ENCODE peak calls at places on chromosome 14, in six cellular contexts. One of them, this sample, is unnamed.

GRCh38 chr14:97395068-97395467 is 597.9 kb downstream of the VRK1 start:
- DNase-seq in transverse colon: no peak
- DNase-seq in kidney epithelial cell: no peak
- DNase-seq in Caco-2: no peak
- DNase-seq in uterus: no peak
- DNase-seq in endodermal cell: no peak
- DNase-seq in this sample: no peak

GRCh38 chr14:53032161-53032803 is 81.4 kb upstream of the FERMT2 start:
- DNase-seq in transverse colon: no peak
- DNase-seq in kidney epithelial cell: peak; percentile 67
- DNase-seq in Caco-2: no peak
- DNase-seq in uterus: no peak
- DNase-seq in endodermal cell: no peak
- DNase-seq in this sample: peak; percentile 78

GRCh38 chr14:89507521-89507920 is 90.5 kb upstream of the FOXN3 start:
- DNase-seq in transverse colon: no peak
- DNase-seq in kidney epithelial cell: peak; percentile 84
- DNase-seq in Caco-2: no peak
- DNase-seq in uterus: no peak
- DNase-seq in endodermal cell: no peak
- DNase-seq in this sample: peak; percentile 52

GRCh38 chr14:32648434-32648833 is 290.2 kb upstream of the NPAS3 start:
- DNase-seq in transverse colon: no peak
- DNase-seq in kidney epithelial cell: no peak
- DNase-seq in Caco-2: no peak
- DNase-seq in uterus: no peak
- DNase-seq in endodermal cell: no peak
- DNase-seq in this sample: peak; percentile 79

GRCh38 chr14:22887990-22888378 is 5.0 kb downstream of the REM2 start:
- DNase-seq in transverse colon: peak; percentile 62
- DNase-seq in kidney epithelial cell: no peak
- DNase-seq in Caco-2: no peak
- DNase-seq in uterus: no peak
- DNase-seq in endodermal cell: no peak
- DNase-seq in this sample: no peak

GRCh38 chr14:64541971-64542838 is 1.7 kb downstream of the HSPA2 start:
- DNase-seq in transverse colon: no peak
- DNase-seq in kidney epithelial cell: no peak
- DNase-seq in Caco-2: no peak
- DNase-seq in uterus: peak; percentile 24
- DNase-seq in endodermal cell: no peak
- DNase-seq in this sample: no peak

GRCh38 chr14:90489916-90490726 is 93.3 kb downstream of the CALM1 start:
- DNase-seq in transverse colon: no peak
- DNase-seq in kidney epithelial cell: no peak
- DNase-seq in Caco-2: no peak
- DNase-seq in uterus: no peak
- DNase-seq in endodermal cell: no peak
- DNase-seq in this sample: no peak

GRCh38 chr14:22432348-22432976 is 156.6 kb downstream of the DAD1 start:
- DNase-seq in transverse colon: peak; percentile 53
- DNase-seq in kidney epithelial cell: peak; percentile 90
- DNase-seq in Caco-2: no peak
- DNase-seq in uterus: peak; percentile 62
- DNase-seq in endodermal cell: peak; percentile 7
- DNase-seq in this sample: peak; percentile 29

GRCh38 chr14:102085503-102085902 is 1.3 kb downstream of the HSP90AA1 start:
- DNase-seq in transverse colon: peak; percentile 14
- DNase-seq in kidney epithelial cell: no peak
- DNase-seq in Caco-2: no peak
- DNase-seq in uterus: no peak
- DNase-seq in endodermal cell: no peak
- DNase-seq in this sample: no peak

GRCh38 chr14:22848391-22849164 is 12.2 kb downstream of the MMP14 start:
- DNase-seq in transverse colon: peak; percentile 56
- DNase-seq in kidney epithelial cell: no peak
- DNase-seq in Caco-2: no peak
- DNase-seq in uterus: peak; percentile 93
- DNase-seq in endodermal cell: peak; percentile 69
- DNase-seq in this sample: peak; percentile 82

GRCh38 chr14:70665448-70666363 is 24.0 kb downstream of the TTC9 start:
- DNase-seq in transverse colon: peak; percentile 84
- DNase-seq in kidney epithelial cell: peak; percentile 28
- DNase-seq in Caco-2: peak; percentile 83
- DNase-seq in uterus: no peak
- DNase-seq in endodermal cell: peak; percentile 72
- DNase-seq in this sample: no peak

GRCh38 chr14:89303452-89304435 is 113.3 kb downstream of the FOXN3 start:
- DNase-seq in transverse colon: peak; percentile 64
- DNase-seq in kidney epithelial cell: peak; percentile 43
- DNase-seq in Caco-2: no peak
- DNase-seq in uterus: peak; percentile 61
- DNase-seq in endodermal cell: peak; percentile 64
- DNase-seq in this sample: peak; percentile 68

GRCh38 chr14:79356040-79356439 is 855.3 kb downstream of the DIO2 start:
- DNase-seq in transverse colon: no peak
- DNase-seq in kidney epithelial cell: no peak
- DNase-seq in Caco-2: no peak
- DNase-seq in uterus: no peak
- DNase-seq in endodermal cell: peak; percentile 53
- DNase-seq in this sample: no peak

GRCh38 chr14:39005044-39005736 is 97.8 kb downstream of the SEC23A start:
- DNase-seq in transverse colon: peak; percentile 13
- DNase-seq in kidney epithelial cell: no peak
- DNase-seq in Caco-2: no peak
- DNase-seq in uterus: no peak
- DNase-seq in endodermal cell: no peak
- DNase-seq in this sample: no peak

GRCh38 chr14:52327374-52328226 is 13.5 kb downstream of the PTGER2 start:
- DNase-seq in transverse colon: no peak
- DNase-seq in kidney epithelial cell: no peak
- DNase-seq in Caco-2: no peak
- DNase-seq in uterus: no peak
- DNase-seq in endodermal cell: no peak
- DNase-seq in this sample: peak; percentile 15

GRCh38 chr14:90368946-90369721 is 27.7 kb upstream of the CALM1 start:
- DNase-seq in transverse colon: peak; percentile 50
- DNase-seq in kidney epithelial cell: no peak
- DNase-seq in Caco-2: peak; percentile 39
- DNase-seq in uterus: no peak
- DNase-seq in endodermal cell: no peak
- DNase-seq in this sample: no peak

GRCh38 chr14:60647081-60647836 is 2.0 kb downstream of the SIX1 start:
- DNase-seq in transverse colon: no peak
- DNase-seq in kidney epithelial cell: no peak
- DNase-seq in Caco-2: peak; percentile 34
- DNase-seq in uterus: no peak
- DNase-seq in endodermal cell: peak; percentile 81
- DNase-seq in this sample: no peak

GRCh38 chr14:61588419-61588901 is 106.9 kb upstream of the HIF1A start:
- DNase-seq in transverse colon: no peak
- DNase-seq in kidney epithelial cell: no peak
- DNase-seq in Caco-2: no peak
- DNase-seq in uterus: no peak
- DNase-seq in endodermal cell: no peak
- DNase-seq in this sample: no peak

GRCh38 chr14:90695997-90696681 is 120.1 kb downstream of the TTC7B start:
- DNase-seq in transverse colon: no peak
- DNase-seq in kidney epithelial cell: no peak
- DNase-seq in Caco-2: no peak
- DNase-seq in uterus: no peak
- DNase-seq in endodermal cell: no peak
- DNase-seq in this sample: no peak

GRCh38 chr14:79965896-79966295 is 245.4 kb downstream of the DIO2 start:
- DNase-seq in transverse colon: no peak
- DNase-seq in kidney epithelial cell: no peak
- DNase-seq in Caco-2: no peak
- DNase-seq in uterus: no peak
- DNase-seq in endodermal cell: no peak
- DNase-seq in this sample: no peak

GRCh38 chr14:69069020-69069421 is 83.9 kb downstream of the DCAF5 start:
- DNase-seq in transverse colon: no peak
- DNase-seq in kidney epithelial cell: no peak
- DNase-seq in Caco-2: no peak
- DNase-seq in uterus: no peak
- DNase-seq in endodermal cell: no peak
- DNase-seq in this sample: peak; percentile 80

GRCh38 chr14:51682411-51682810 is 30.7 kb downstream of the FRMD6 start:
- DNase-seq in transverse colon: no peak
- DNase-seq in kidney epithelial cell: no peak
- DNase-seq in Caco-2: no peak
- DNase-seq in uterus: no peak
- DNase-seq in endodermal cell: no peak
- DNase-seq in this sample: no peak

GRCh38 chr14:45249847-45250575 is 3.0 kb downstream of the MIS18BP1 start:
- DNase-seq in transverse colon: no peak
- DNase-seq in kidney epithelial cell: no peak
- DNase-seq in Caco-2: no peak
- DNase-seq in uterus: peak; percentile 29
- DNase-seq in endodermal cell: no peak
- DNase-seq in this sample: peak; percentile 39

GRCh38 chr14:48023881-48024280 is 348.5 kb upstream of the MDGA2 start:
- DNase-seq in transverse colon: no peak
- DNase-seq in kidney epithelial cell: no peak
- DNase-seq in Caco-2: no peak
- DNase-seq in uterus: no peak
- DNase-seq in endodermal cell: no peak
- DNase-seq in this sample: no peak

GRCh38 chr14:31945074-31945613 is 132.0 kb upstream of the ARHGAP5 start:
- DNase-seq in transverse colon: peak; percentile 61
- DNase-seq in kidney epithelial cell: no peak
- DNase-seq in Caco-2: no peak
- DNase-seq in uterus: no peak
- DNase-seq in endodermal cell: no peak
- DNase-seq in this sample: no peak

GRCh38 chr14:88079624-88080023 is 74.7 kb downstream of the GPR65 start:
- DNase-seq in transverse colon: no peak
- DNase-seq in kidney epithelial cell: no peak
- DNase-seq in Caco-2: no peak
- DNase-seq in uterus: no peak
- DNase-seq in endodermal cell: no peak
- DNase-seq in this sample: no peak
- TF ChIP-seq CTCF in transverse colon: no peak
- TF ChIP-seq CTCF in kidney epithelial cell: no peak
- TF ChIP-seq CTCF in Caco-2: no peak
- TF ChIP-seq CTCF in uterus: no peak
- TF ChIP-seq CTCF in endodermal cell: no peak
- TF ChIP-seq CTCF in this sample: no peak

DNA sequence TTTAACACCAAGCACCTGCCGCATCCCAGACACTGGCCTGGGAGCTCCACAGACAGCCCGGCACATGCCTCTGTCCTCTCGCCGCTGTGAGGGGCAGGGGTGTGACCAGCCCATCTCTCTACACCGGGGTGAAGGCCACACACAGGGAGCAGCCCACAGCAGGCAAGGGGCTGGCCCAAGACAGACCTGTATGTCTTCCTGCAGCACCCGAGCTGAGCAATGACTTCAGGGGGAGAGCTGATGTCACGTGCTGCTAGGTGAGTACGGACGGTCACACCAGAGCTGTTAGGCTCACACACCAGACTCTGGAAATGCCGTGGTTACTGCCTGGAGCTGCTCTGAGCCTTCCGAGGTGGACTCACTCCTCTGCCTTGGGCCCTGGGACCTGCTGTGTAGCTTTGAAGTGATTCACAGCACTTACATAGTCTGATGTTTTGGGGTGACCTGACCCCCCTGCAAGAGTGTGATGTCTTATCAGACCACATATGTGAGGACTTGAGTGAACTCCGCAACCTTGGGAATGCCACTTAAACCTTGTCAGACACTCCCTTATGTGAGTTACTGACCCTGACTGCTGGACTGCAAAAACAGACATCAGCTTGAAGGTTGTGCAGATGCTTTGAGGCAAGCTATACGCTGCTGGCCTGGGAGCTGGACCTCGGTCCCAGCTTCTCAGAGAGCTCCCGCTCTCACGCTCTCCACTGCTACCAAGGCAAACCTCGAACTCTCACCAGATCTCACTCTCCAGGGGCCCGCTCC is 1.8 kb downstream of the XRCC3 start:
- DNase-seq in transverse colon: no peak
- DNase-seq in kidney epithelial cell: no peak
- DNase-seq in Caco-2: no peak
- DNase-seq in uterus: no peak
- DNase-seq in endodermal cell: no peak
- DNase-seq in this sample: no peak
- H3K4me3 ChIP-seq in transverse colon: no peak overlapping the region
- H3K4me3 ChIP-seq in kidney epithelial cell: no peak overlapping the region
- H3K4me3 ChIP-seq in Caco-2: no peak overlapping the region
- H3K4me3 ChIP-seq in uterus: no peak overlapping the region
- H3K4me3 ChIP-seq in endodermal cell: no peak overlapping the region
- H3K4me3 ChIP-seq in this sample: no peak overlapping the region

DNA sequence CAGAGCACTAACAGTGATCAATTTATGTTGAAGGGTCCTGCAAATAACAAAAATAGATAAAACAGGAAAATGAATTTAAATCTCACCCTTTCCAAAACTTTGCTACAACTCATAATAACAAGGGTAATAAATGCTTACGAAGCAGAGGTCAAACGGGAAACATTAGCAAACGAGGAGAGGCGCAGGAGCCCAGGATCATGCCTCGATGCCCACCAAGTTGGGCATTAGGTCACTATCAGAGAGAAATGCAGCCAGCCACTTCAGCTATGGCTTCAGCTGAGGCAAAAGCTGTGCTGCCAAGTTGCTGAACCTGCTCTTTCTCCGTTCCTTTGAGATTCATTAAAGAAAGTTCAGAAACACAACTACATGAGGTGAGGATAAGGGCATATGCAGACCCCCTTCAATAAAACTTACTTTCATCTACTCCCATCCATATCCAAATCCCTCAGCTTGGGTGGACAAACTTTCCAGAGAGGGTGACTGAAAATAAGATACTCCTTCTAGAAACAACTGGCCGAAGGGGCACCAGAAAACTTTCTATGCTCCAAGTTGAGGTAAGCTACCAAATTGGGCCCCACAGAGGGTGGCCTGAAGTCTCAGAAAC is 7.9 kb downstream of the NKX2-1 start:
- DNase-seq in transverse colon: no peak
- DNase-seq in kidney epithelial cell: no peak
- DNase-seq in Caco-2: no peak
- DNase-seq in uterus: no peak
- DNase-seq in endodermal cell: no peak
- DNase-seq in this sample: no peak
- H3K27me3 ChIP-seq in transverse colon: peaks cover 98% of the 10 kb centered on the region
- H3K27me3 ChIP-seq in kidney epithelial cell: peaks cover 91% of the 10 kb centered on the region
- H3K27me3 ChIP-seq in Caco-2: no peaks in the 10 kb centered on the region
- H3K27me3 ChIP-seq in uterus: peaks cover 77% of the 10 kb centered on the region
- H3K27me3 ChIP-seq in endodermal cell: peaks cover 100% of the 10 kb centered on the region
- H3K27me3 ChIP-seq in this sample: peaks cover 64% of the 10 kb centered on the region

DNA sequence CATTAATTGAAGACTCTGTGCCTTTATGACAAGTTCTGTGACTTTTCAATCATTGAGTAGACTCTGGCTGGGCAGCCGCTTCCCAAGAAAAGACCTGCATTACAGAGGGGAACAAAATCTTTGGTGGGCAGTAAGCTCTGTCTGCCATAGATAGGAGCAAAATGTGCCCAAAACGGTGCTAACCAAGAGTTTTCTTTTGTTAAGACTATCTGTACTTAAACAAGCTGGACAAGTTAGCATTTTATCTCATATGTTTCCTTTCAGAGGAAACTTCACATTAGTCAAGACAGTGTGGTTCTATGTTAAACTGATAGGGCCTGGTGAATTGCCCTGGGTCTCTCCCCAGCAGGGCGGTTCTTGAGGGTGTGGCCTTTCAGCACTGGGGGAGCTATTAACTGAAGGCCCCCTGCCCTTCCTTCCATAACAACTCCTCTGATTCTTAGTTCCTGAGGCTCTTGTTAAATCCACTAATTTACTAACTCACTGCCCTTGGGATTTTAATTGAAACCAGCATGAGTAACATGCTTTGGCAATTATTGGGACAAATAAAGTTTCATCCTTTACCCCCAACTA is 219.6 kb downstream of the KTN1 start:
- DNase-seq in transverse colon: no peak
- DNase-seq in kidney epithelial cell: no peak
- DNase-seq in Caco-2: no peak
- DNase-seq in uterus: no peak
- DNase-seq in endodermal cell: no peak
- DNase-seq in this sample: no peak
- TF ChIP-seq CTCF in transverse colon: no peak
- TF ChIP-seq CTCF in kidney epithelial cell: no peak
- TF ChIP-seq CTCF in Caco-2: no peak
- TF ChIP-seq CTCF in uterus: no peak
- TF ChIP-seq CTCF in endodermal cell: no peak
- TF ChIP-seq CTCF in this sample: no peak

This sample was measured in BJ.